ENCODE peak calls at places on chromosomes 5 and 9, in six cellular contexts. U is IMR-90, L is neuronal stem cell, M is mesenchymal stem cell, D is H1, T is trophoblast cell. W is an unnamed sample.

GRCh38 chr5:157516016-157516415 is 56.0 kb downstream of the NIPAL4 start:
- DNase-seq in U (peak; percentile 94), L (no peak), M (peak; percentile 91), D (no peak), T (no peak), W (no peak)

GRCh38 chr9:114803886-114804285 is 2.0 kb downstream of the TNFSF15 start:
- DNase-seq in U (peak; percentile 47), L (no peak), M (peak; percentile 79), D (no peak), T (peak; percentile 23), W (no peak)

GRCh38 chr5:174935854-174936474 is 211.6 kb downstream of the MSX2 start:
- DNase-seq in U (peak; percentile 30), L (peak; percentile 61), M (peak; percentile 31), D (peak; percentile 57), T (peak; percentile 73), W (peak; percentile 83)

GRCh38 chr5:55763736-55764420 is 26.0 kb downstream of the DDX4 start:
- DNase-seq in U (no peak), L (no peak), M (no peak), D (no peak), T (no peak), W (no peak)

GRCh38 chr5:172849636-172850453 is 15.8 kb downstream of the ERGIC1 start:
- DNase-seq in U (no peak), L (no peak), M (no peak), D (no peak), T (no peak), W (no peak)

GRCh38 chr9:27485158-27485557 is 38.9 kb upstream of the IFNK start:
- DNase-seq in U (no peak), L (no peak), M (no peak), D (no peak), T (no peak), W (no peak)

GRCh38 chr5:172492991-172493390 is 38.7 kb upstream of the SH3PXD2B start:
- DNase-seq in U (no peak), L (no peak), M (no peak), D (no peak), T (no peak), W (peak; percentile 7)

GRCh38 chr9:116656977-116657376 is 30.1 kb upstream of the TRIM32 start:
- DNase-seq in U (peak; percentile 12), L (no peak), M (no peak), D (no peak), T (no peak), W (no peak)

GRCh38 chr5:91586232-91586631 is 203.1 kb upstream of the ARRDC3 start:
- DNase-seq in U (no peak), L (no peak), M (no peak), D (no peak), T (no peak), W (no peak)

GRCh38 chr5:55821731-55822512 is 29.2 kb upstream of the IL31RA start:
- DNase-seq in U (no peak), L (no peak), M (peak; percentile 13), D (no peak), T (peak; percentile 30), W (peak; percentile 51)

GRCh38 chr9:33101104-33101951 is 24.9 kb upstream of the SMU1 start:
- DNase-seq in U (peak; percentile 39), L (no peak), M (peak; percentile 52), D (no peak), T (peak; percentile 90), W (no peak)

GRCh38 chr5:157481255-157481654 is 21.2 kb downstream of the NIPAL4 start:
- DNase-seq in U (no peak), L (no peak), M (no peak), D (no peak), T (no peak), W (no peak)

GRCh38 chr5:156391139-156391538 is 64.2 kb downstream of the SGCD start:
- DNase-seq in U (peak; percentile 100), L (no peak), M (peak; percentile 97), D (no peak), T (peak; percentile 83), W (no peak)

GRCh38 chr5:10301266-10301665 is 6.4 kb downstream of the CMBL start:
- DNase-seq in U (no peak), L (no peak), M (no peak), D (no peak), T (no peak), W (no peak)

GRCh38 chr9:37037744-37038640 is 3.9 kb upstream of the PAX5 start:
- DNase-seq in U (no peak), L (no peak), M (no peak), D (no peak), T (no peak), W (peak; percentile 71)

GRCh38 chr9:102642651-102643050 is 352.5 kb upstream of the CYLC2 start:
- DNase-seq in U (no peak), L (no peak), M (no peak), D (no peak), T (no peak), W (peak; percentile 46)

GRCh38 chr5:71533614-71534013 is 53.5 kb upstream of the MCCC2 start:
- DNase-seq in U (peak; percentile 38), L (no peak), M (peak; percentile 62), D (no peak), T (peak; percentile 9), W (no peak)

GRCh38 chr5:129243058-129243457 is 148.5 kb downstream of the ISOC1 start:
- DNase-seq in U (no peak), L (no peak), M (peak; percentile 16), D (no peak), T (peak; percentile 3), W (no peak)

GRCh38 chr9:33435821-33436277 is 11.5 kb downstream of the AQP3 start:
- DNase-seq in U (no peak), L (no peak), M (no peak), D (no peak), T (peak; percentile 14), W (no peak)

GRCh38 chr5:133967715-133968056 is 739 bp downstream of the C5orf15 start:
- DNase-seq in U (peak; percentile 59), L (no peak), M (peak; percentile 90), D (no peak), T (peak; percentile 9), W (no peak)

GRCh38 chr9:20352531-20352930 is 269.8 kb downstream of the MLLT3 start:
- DNase-seq in U (no peak), L (no peak), M (no peak), D (no peak), T (peak; percentile 72), W (no peak)

GRCh38 chr9:20351715-20352114 is 270.6 kb downstream of the MLLT3 start:
- DNase-seq in U (no peak), L (no peak), M (no peak), D (no peak), T (no peak), W (no peak)

GRCh38 chr9:20355022-20355421 is 267.3 kb downstream of the MLLT3 start:
- DNase-seq in U (peak; percentile 92), L (no peak), M (peak; percentile 64), D (no peak), T (peak; percentile 90), W (no peak)

GRCh38 chr9:20353931-20354652 is 268.2 kb downstream of the MLLT3 start:
- DNase-seq in U (peak; percentile 29), L (no peak), M (peak; percentile 38), D (no peak), T (peak; percentile 96), W (no peak)

GRCh38 chr9:20353529-20353928 is 268.8 kb downstream of the MLLT3 start:
- DNase-seq in U (no peak), L (no peak), M (no peak), D (no peak), T (no peak), W (no peak)
- H3K14ac ChIP-seq in U (peak overlapping the region; percentile 86), L (no peak overlapping the region), M (no peak overlapping the region), D (no peak overlapping the region), T (no peak overlapping the region), W (no peak overlapping the region)

DNA sequence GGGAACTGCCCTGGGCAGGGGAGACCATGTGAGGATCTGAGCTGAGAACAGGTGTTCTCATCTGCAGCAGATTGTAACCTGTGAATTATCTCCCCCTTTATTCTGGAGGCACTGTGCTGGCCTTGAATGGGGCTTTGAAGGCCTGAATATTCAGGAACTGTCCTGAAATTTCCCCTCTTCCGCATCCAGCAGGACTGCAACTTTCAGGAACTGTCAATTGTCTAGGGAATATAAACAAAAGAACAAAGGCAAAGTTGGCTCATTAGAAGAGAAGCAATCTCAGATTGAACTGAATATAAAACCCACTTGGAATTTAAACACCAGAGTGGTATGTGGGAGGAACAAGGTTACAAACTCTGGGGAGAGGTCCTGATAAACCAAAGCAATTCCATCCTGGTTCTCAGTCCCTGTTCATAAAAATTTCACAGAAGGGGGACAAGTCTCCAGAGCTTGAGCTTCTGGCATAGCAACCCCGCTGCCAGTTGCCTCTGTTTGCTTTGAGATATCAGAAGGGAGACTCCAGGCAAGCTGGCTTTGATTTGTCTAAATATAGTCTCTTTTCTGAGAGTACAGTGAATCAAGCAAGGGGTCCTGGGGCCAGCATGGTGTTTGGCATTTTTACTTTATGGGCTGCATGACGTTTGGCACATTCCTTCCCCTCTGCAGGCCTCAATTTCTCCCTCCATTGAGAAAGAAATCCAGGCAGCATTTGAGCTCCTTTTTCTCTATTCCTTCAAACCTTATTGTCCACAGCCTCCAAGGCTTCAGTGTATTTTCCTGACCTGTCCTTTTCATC is 47.5 kb downstream of the ADRB2 start:
- DNase-seq in U (no peak), L (no peak), M (no peak), D (no peak), T (no peak), W (no peak)
- H3K14ac ChIP-seq in U (no peak overlapping the region), L (no peak overlapping the region), M (no peak overlapping the region), D (no peak overlapping the region), T (no peak overlapping the region), W (no peak overlapping the region)

GRCh38 chr9:91736311-91736710 is 213.7 kb downstream of the ROR2 start:
- DNase-seq in U (no peak), L (no peak), M (no peak), D (no peak), T (no peak), W (no peak)
- H3K14ac ChIP-seq in U (no peak overlapping the region), L (no peak overlapping the region), M (no peak overlapping the region), D (no peak overlapping the region), T (no peak overlapping the region), W (no peak overlapping the region)

GRCh38 chr9:123353041-123353440 is 3.0 kb upstream of the CRB2 start:
- DNase-seq in U (no peak), L (no peak), M (no peak), D (no peak), T (no peak), W (no peak)

GRCh38 chr9:123354806-123355508 is 1.0 kb upstream of the CRB2 start:
- DNase-seq in U (no peak), L (no peak), M (peak; percentile 62), D (no peak), T (no peak), W (no peak)

GRCh38 chr9:123355761-123356520 is at the start of gene CRB2:
- DNase-seq in U (no peak), L (peak; percentile 80), M (peak; percentile 50), D (peak; percentile 58), T (no peak), W (peak; percentile 87)

GRCh38 chr9:123356851-123357747 is 1.1 kb downstream of the CRB2 start:
- DNase-seq in U (no peak), L (peak; percentile 81), M (no peak), D (no peak), T (no peak), W (no peak)

DNA sequence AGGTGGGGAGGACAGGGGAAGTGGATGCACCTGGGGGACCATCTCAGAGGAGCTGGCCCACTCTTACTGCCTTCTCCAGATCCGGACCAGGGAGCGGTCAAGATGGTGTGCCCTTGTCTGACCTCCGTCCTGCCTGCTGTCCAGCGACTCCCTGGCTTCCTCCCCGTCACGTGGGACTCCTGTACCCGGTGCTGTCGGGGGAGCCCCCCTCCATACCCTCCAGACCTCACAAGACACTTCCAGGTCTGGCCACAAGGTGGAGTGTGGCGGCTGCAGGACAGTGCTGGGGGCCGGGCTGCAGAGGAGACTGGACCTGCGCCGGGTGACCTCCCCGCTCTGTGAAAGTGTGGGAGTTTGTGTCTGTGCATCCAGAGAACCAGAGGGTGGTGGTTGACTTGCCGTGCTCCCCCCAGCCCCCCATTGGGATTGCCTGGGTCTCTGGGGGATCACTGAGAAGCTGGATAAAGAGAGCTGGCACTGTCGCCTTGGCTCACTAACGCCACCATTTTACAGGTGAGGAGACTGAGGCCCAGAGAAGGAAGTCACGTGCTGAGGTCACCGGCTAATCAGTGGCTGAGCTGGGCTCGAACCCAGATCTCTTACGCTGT is 1.9 kb upstream of the CRB2 start:
- DNase-seq in U (peak; percentile 46), L (peak; percentile 81), M (peak; percentile 71), D (peak; percentile 53), T (peak; percentile 65), W (peak; percentile 91)
- H3K14ac ChIP-seq in U (no peak overlapping the region), L (peak overlapping the region; percentile 5), M (no peak overlapping the region), D (no peak overlapping the region), T (no peak overlapping the region), W (no peak overlapping the region)

W was measured in H9.